ENCODE peak calls at places on chromosomes 16 and 17, in four cellular contexts. L is GM23248, U is thyroid gland, S is sigmoid colon. A is an unnamed sample.

GRCh38 chr17:56629450-56630187 is 36.1 kb downstream of the NOG start:
- DNase-seq in L (peak), U (no peak), S (no peak), A (no peak)

GRCh38 chr17:18230288-18231141 is 5.1 kb downstream of the LLGL1 start:
- DNase-seq in U (no peak), S (no peak), L (no peak), A (no peak)

GRCh38 chr16:67537270-67537635 is 8.6 kb downstream of the RIPOR1 start:
- DNase-seq in L (peak), U (peak), S (peak), A (no peak)

GRCh38 chr16:73285336-73285735 is 237.4 kb upstream of the ZFHX3 start:
- DNase-seq in S (no peak), L (no peak), U (no peak), A (no peak)

GRCh38 chr16:81460075-81460474 is 15.5 kb downstream of the CMIP start:
- DNase-seq in U (no peak), S (no peak), L (no peak), A (no peak)

GRCh38 chr16:53566568-53566967 is 63.6 kb upstream of the AKTIP start:
- DNase-seq in S (no peak), U (no peak), L (no peak), A (no peak)

GRCh38 chr16:4318171-4318910 is 2.5 kb downstream of the GLIS2 start:
- DNase-seq in L (no peak), S (no peak), U (no peak), A (no peak)

GRCh38 chr16:66580605-66581209 is 1.4 kb downstream of the CMTM2 start:
- DNase-seq in S (no peak), U (no peak), L (peak), A (no peak)

GRCh38 chr17:10812674-10813073 is 8.8 kb upstream of the TMEM238L start:
- DNase-seq in L (no peak), U (peak), S (no peak), A (no peak)

GRCh38 chr16:57564571-57565270 is 22.3 kb downstream of the ADGRG5 start:
- DNase-seq in L (peak), S (no peak), U (no peak), A (no peak)

GRCh38 chr16:85567101-85567866 is 45.8 kb upstream of the GSE1 start:
- DNase-seq in U (peak), S (no peak), L (no peak), A (no peak)

GRCh38 chr17:76357597-76358158 is 4.0 kb upstream of the PRPSAP1 start:
- DNase-seq in U (no peak), L (no peak), S (no peak), A (no peak)

GRCh38 chr16:50079741-50080140 is 14.0 kb downstream of the HEATR3 start:
- DNase-seq in L (no peak), S (no peak), U (no peak), A (no peak)

GRCh38 chr16:3084969-3085670 is 14.0 kb downstream of the ZSCAN10 start:
- DNase-seq in S (no peak), L (no peak), U (no peak), A (no peak)

GRCh38 chr17:21215935-21216334 is 2.0 kb upstream of the TMEM11 start:
- DNase-seq in U (no peak), S (no peak), L (no peak), A (no peak)

GRCh38 chr17:32267690-32268205 is 2.1 kb downstream of the RHBDL3 start:
- DNase-seq in S (no peak), L (no peak), U (peak), A (no peak)

GRCh38 chr17:18978050-18978449 is 26.1 kb downstream of the SLC5A10 start:
- DNase-seq in U (no peak), S (no peak), L (no peak), A (no peak)

GRCh38 chr17:30345089-30345433 is 11.2 kb upstream of the TMIGD1 start:
- DNase-seq in U (no peak), S (no peak), L (no peak), A (no peak)

GRCh38 chr17:42980274-42980765 is at the start of gene RUNDC1:
- DNase-seq in U (peak), L (peak), S (peak), A (peak)

GRCh38 chr17:19242323-19242722 is 5.2 kb downstream of the EPN2 start:
- DNase-seq in L (no peak), U (no peak), S (no peak), A (no peak)

GRCh38 chr16:84362410-84362809 is 5.9 kb upstream of the ATP2C2 start:
- DNase-seq in U (no peak), S (no peak), L (no peak), A (no peak)
- H3K27ac ChIP-seq in U (no peak), S (no peak), L (no peak), A (no peak)

DNA sequence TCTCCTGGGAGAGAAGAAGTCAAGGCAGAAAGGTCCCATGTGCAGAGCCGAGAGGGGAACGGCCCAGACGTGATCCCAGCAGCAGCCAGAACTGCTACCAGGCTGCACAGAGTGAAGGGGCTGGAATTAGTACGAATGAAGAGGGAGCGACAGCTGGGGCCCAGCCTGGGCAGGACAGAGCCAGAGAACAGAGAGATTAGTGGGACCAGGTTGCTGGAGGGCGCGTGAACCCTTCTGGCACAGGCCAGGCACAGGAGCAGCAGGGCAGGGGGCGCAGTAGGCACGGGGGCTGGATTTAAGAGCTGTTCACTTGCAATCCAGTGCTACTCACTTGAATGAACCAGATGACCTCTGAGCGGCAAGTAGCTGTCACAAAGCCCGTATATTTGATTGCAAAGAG is 66.9 kb downstream of the PLXDC1 start:
- DNase-seq in U (no peak), S (no peak), L (no peak), A (no peak)
- H3K27ac ChIP-seq in U (no peak), S (no peak), L (no peak), A (no peak)

GRCh38 chr16:71917900-71918299 is 22.6 kb downstream of the IST1 start:
- DNase-seq in S (no peak), U (no peak), L (peak), A (no peak)

GRCh38 chr16:71914802-71915201 is 19.5 kb downstream of the IST1 start:
- DNase-seq in S (no peak), L (no peak), U (no peak), A (no peak)

GRCh38 chr16:71915350-71915749 is 20.0 kb downstream of the IST1 start:
- DNase-seq in L (no peak), S (no peak), U (no peak), A (no peak)

GRCh38 chr16:71919033-71919432 is 23.7 kb downstream of the IST1 start:
- DNase-seq in S (no peak), U (no peak), L (no peak), A (no peak)

GRCh38 chr16:71916397-71916920 is 21.1 kb downstream of the IST1 start:
- DNase-seq in L (no peak), S (no peak), U (no peak), A (no peak)
- H3K27ac ChIP-seq in L (no peak), S (peak), U (no peak), A (no peak)

GRCh38 chr17:63423251-63423950 is 22.7 kb downstream of the CYB561 start:
- DNase-seq in L (no peak), U (no peak), S (no peak), A (no peak)
- H3K27ac ChIP-seq in L (no peak), U (no peak), S (no peak), A (no peak)

A was measured in coronary artery.